ENCODE peak calls at places on chromosome 1, in eight cellular contexts. A is BE2C, Q is cardiac muscle cell, S is AG09309, D is dorsolateral prefrontal cortex, B is esophagus muscularis mucosa, N is lower lobe of right lung, O is GM12865. T is an unnamed sample.

GRCh38 chr1:225843426-225843795 is 33.5 kb downstream of the EPHX1 start:
- DNase-seq in A (no peak), Q (no peak), S (no peak), D (no peak), B (no peak), N (no peak), O (no peak), T (no peak)

GRCh38 chr1:43227138-43227836 is 42.5 kb upstream of the TMEM125 start:
- DNase-seq in A (peak), Q (peak), S (no peak), D (peak), B (peak), N (peak), O (peak), T (peak)

GRCh38 chr1:26593385-26593784 is 63.8 kb downstream of the RPS6KA1 start:
- DNase-seq in A (no peak), Q (no peak), S (no peak), D (no peak), B (no peak), N (no peak), O (no peak), T (no peak)

GRCh38 chr1:27992271-27992670 is 32.5 kb downstream of the XKR8 start:
- DNase-seq in A (no peak), Q (peak), S (no peak), D (no peak), B (no peak), N (peak), O (peak), T (no peak)

GRCh38 chr1:110616587-110616986 is 10.4 kb upstream of the KCNA2 start:
- DNase-seq in A (peak), Q (no peak), S (no peak), D (no peak), B (no peak), N (no peak), O (no peak), T (no peak)

GRCh38 chr1:199029401-199029800 is 390.6 kb downstream of the PTPRC start:
- DNase-seq in A (no peak), Q (no peak), S (no peak), D (no peak), B (no peak), N (no peak), O (no peak), T (no peak)

GRCh38 chr1:168728452-168729404 is at the start of gene DPT:
- DNase-seq in A (no peak), Q (no peak), S (peak), D (no peak), B (no peak), N (no peak), O (no peak), T (no peak)

GRCh38 chr1:154765970-154766369 is 104.1 kb downstream of the KCNN3 start:
- DNase-seq in A (peak), Q (peak), S (no peak), D (no peak), B (no peak), N (no peak), O (no peak), T (no peak)

GRCh38 chr1:170692866-170693575 is 29.1 kb downstream of the PRRX1 start:
- DNase-seq in A (no peak), Q (no peak), S (no peak), D (no peak), B (peak), N (no peak), O (no peak), T (no peak)
- H3K4me3 ChIP-seq in A (no peak), Q (no peak), S (no peak), D (no peak), B (no peak), N (no peak), O (no peak), T (no peak)

GRCh38 chr1:36419158-36419557 is 21.4 kb upstream of the LSM10 start:
- DNase-seq in A (no peak), Q (no peak), S (no peak), D (no peak), B (no peak), N (no peak), O (no peak), T (no peak)
- TF ChIP-seq CTCF in A (no peak), Q (no peak), S (no peak), D (no peak), B (no peak), N (no peak), O (no peak), T (no peak)

GRCh38 chr1:116324411-116324810 is 48.6 kb upstream of the ATP1A1 start:
- DNase-seq in A (no peak), Q (no peak), S (no peak), D (no peak), B (no peak), N (no peak), O (no peak), T (no peak)
- H3K4me3 ChIP-seq in A (no peak), Q (no peak), S (no peak), D (no peak), B (no peak), N (no peak), O (no peak), T (no peak)

DNA sequence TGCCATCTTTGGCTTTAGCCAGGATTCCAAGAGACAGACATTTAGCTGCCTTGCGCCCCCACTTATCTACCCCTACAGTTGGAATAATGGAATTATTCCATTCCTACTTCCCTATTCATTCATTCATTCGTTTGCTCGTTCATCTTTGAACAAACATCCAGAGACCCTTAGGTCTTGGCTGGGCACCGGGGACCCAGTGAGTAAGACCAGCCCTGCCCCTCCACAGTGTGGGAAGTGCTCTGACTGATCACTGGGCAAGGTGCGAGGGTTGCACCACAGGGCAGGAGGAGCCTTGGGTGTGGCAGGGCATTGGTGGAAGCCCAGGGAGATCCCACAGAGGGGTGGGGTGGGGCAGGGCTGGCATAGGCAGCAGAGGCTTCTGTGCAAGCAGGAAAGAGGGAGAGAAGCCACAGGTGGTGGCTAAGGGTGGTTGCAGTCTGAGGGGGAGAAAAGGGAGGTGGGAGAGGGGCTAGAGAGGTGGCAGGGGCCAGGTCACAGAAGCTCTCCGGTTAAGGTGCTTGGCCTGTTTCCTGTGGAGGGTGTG is 35.0 kb upstream of the TMEM61 start:
- DNase-seq in A (no peak), Q (no peak), S (no peak), D (no peak), B (no peak), N (peak), O (no peak), T (no peak)
- TF ChIP-seq CTCF in A (no peak), Q (no peak), S (no peak), D (no peak), B (no peak), N (no peak), O (no peak), T (no peak)

GRCh38 chr1:161887724-161888287 is 121.7 kb downstream of the ATF6 start:
- DNase-seq in A (no peak), Q (no peak), S (no peak), D (no peak), B (no peak), N (no peak), O (no peak), T (no peak)

GRCh38 chr1:161885013-161885412 is 118.9 kb downstream of the ATF6 start:
- DNase-seq in A (no peak), Q (no peak), S (peak), D (no peak), B (no peak), N (no peak), O (no peak), T (no peak)

GRCh38 chr1:161886589-161886988 is 120.5 kb downstream of the ATF6 start:
- DNase-seq in A (no peak), Q (no peak), S (no peak), D (no peak), B (no peak), N (no peak), O (no peak), T (no peak)

GRCh38 chr1:161885759-161886158 is 119.6 kb downstream of the ATF6 start:
- DNase-seq in A (no peak), Q (no peak), S (no peak), D (no peak), B (no peak), N (no peak), O (no peak), T (no peak)

GRCh38 chr1:161884475-161884874 is 118.4 kb downstream of the ATF6 start:
- DNase-seq in A (no peak), Q (no peak), S (no peak), D (no peak), B (no peak), N (no peak), O (no peak), T (no peak)
- H3K4me3 ChIP-seq in A (no peak), Q (no peak), S (no peak), D (no peak), B (no peak), N (peak), O (no peak), T (no peak)